ENCODE peak calls at places on chromosomes 3 and 15, in six cellular contexts. Y is H9, A is SJSA1, Q is M059J, X is SK-N-DZ, R is CD14-positive monocyte. B is an unnamed sample.

GRCh38 chr3:186612721-186613636 is at the start of gene AHSG:
- DNase-seq in Y (no peak), A (no peak), Q (no peak), X (no peak), R (no peak), B (no peak)

GRCh38 chr3:186264608-186265400 is 97.2 kb downstream of the DGKG start:
- DNase-seq in Y (no peak), A (no peak), Q (no peak), X (no peak), R (no peak), B (no peak)

GRCh38 chr15:100484419-100484818 is 44.3 kb downstream of the CERS3 start:
- DNase-seq in Y (no peak), A (no peak), Q (no peak), X (no peak), R (no peak), B (no peak)

GRCh38 chr3:89373459-89373858 is 266.0 kb downstream of the EPHA3 start:
- DNase-seq in Y (no peak), A (no peak), Q (no peak), X (no peak), R (no peak), B (no peak)

GRCh38 chr3:186826316-186826977 is 16.1 kb upstream of the ADIPOQ start:
- DNase-seq in Y (no peak), A (no peak), Q (no peak), X (no peak), R (no peak), B (no peak)

GRCh38 chr3:154571827-154572226 is 141.8 kb upstream of the GPR149 start:
- DNase-seq in Y (no peak), A (no peak), Q (no peak), X (no peak), R (no peak), B (no peak)

GRCh38 chr3:119630562-119631329 is 29.6 kb downstream of the POPDC2 start:
- DNase-seq in Y (no peak), A (no peak), Q (peak; percentile 52), X (no peak), R (peak; percentile 71), B (no peak)

GRCh38 chr3:183393625-183394024 is 34.8 kb downstream of the MCF2L2 start:
- DNase-seq in Y (no peak), A (no peak), Q (no peak), X (peak; percentile 91), R (no peak), B (no peak)

GRCh38 chr3:150407051-150407817 is 864 bp upstream of the TSC22D2 start:
- DNase-seq in Y (no peak), A (no peak), Q (no peak), X (no peak), R (no peak), B (no peak)

GRCh38 chr15:35061171-35062163 is 23.6 kb downstream of the NANOGP8 start:
- DNase-seq in Y (peak; percentile 78), A (no peak), Q (peak; percentile 35), X (no peak), R (no peak), B (no peak)

GRCh38 chr3:170499562-170500156 is 81.0 kb downstream of the CLDN11 start:
- DNase-seq in Y (peak; percentile 56), A (no peak), Q (peak; percentile 62), X (peak; percentile 15), R (no peak), B (peak; percentile 8)

GRCh38 chr3:10845240-10845761 is 29.3 kb downstream of the SLC6A11 start:
- DNase-seq in Y (no peak), A (no peak), Q (no peak), X (no peak), R (no peak), B (no peak)

GRCh38 chr3:14234197-14235002 is 55.8 kb downstream of the LSM3 start:
- DNase-seq in Y (no peak), A (no peak), Q (peak; percentile 64), X (no peak), R (no peak), B (no peak)

GRCh38 chr3:112121577-112122547 is 11.2 kb downstream of the GCSAM start:
- DNase-seq in Y (no peak), A (no peak), Q (no peak), X (no peak), R (no peak), B (no peak)

B was measured in neural crest cell.